ENCODE peak calls at places on chromosomes 1 and 21, in ten cellular contexts. Y is GM10248; S is BJ; E is activated naive CD4-positive, alpha-beta T cell treated with anti-CD3 and anti-CD28 coated beads, Interleukin-2, amount 10 ng/mL, durations not matched to agents 7 days and 5 days; I is activated CD4-positive, alpha-beta T cell treated with anti-CD3 and anti-CD28 coated beads, Interleukin-2, amount 50 U/mL, for 48 hours; Q is stimulated activated CD8-positive, alpha-beta memory T cell treated with anti-CD3 and anti-CD28 coated beads, Interleukin-4, amount 100 ng/mL, for 24 hours; B is nephron progenitor cell; N is C1 segment of cervical spinal cord; G is kidney glomerular epithelial cell; Z is mesothelial cell of epicardium. H is an unnamed sample.

GRCh38 chr1:188904201-188904600 is 1573.5 kb downstream of the BRINP3 start:
- DNase-seq in I (no peak), N (no peak), G (no peak), Z (no peak), B (no peak), S (no peak), E (no peak), Q (no peak), Y (no peak), H (no peak)

GRCh38 chr1:88801575-88802208 is 89.7 kb downstream of the GTF2B start:
- DNase-seq in N (no peak), Q (no peak), E (no peak), B (no peak), Y (no peak), G (no peak), S (no peak), I (no peak), Z (no peak), H (no peak)

GRCh38 chr1:26060832-26061574 is 6.4 kb downstream of the TRIM63 start:
- DNase-seq in S (no peak), I (no peak), E (no peak), B (no peak), Y (no peak), N (no peak), Q (no peak), Z (no peak), G (no peak), H (no peak)

GRCh38 chr1:153365696-153366095 is 8.0 kb downstream of the S100A9 start:
- DNase-seq in Q (no peak), G (no peak), S (no peak), Y (no peak), N (no peak), I (no peak), Z (no peak), B (no peak), E (no peak), H (no peak)

GRCh38 chr1:211783266-211783665 is 47.3 kb downstream of the LPGAT1 start:
- DNase-seq in N (no peak), Q (no peak), E (no peak), Z (no peak), Y (no peak), I (no peak), G (no peak), B (no peak), S (no peak), H (no peak)

GRCh38 chr1:77543822-77544448 is 138.5 kb downstream of the ZZZ3 start:
- DNase-seq in Q (no peak), E (no peak), G (peak), N (no peak), B (no peak), S (no peak), Z (no peak), I (no peak), Y (no peak), H (no peak)

GRCh38 chr1:176241385-176242015 is 34.4 kb upstream of the COP1 start:
- DNase-seq in Y (no peak), I (no peak), Z (no peak), Q (no peak), G (peak), N (no peak), S (peak), E (no peak), B (no peak), H (peak)

GRCh38 chr1:8902765-8903164 is 24.3 kb upstream of the ENO1 start:
- DNase-seq in I (no peak), Q (no peak), S (peak), Z (no peak), E (no peak), Y (no peak), N (no peak), B (no peak), G (no peak), H (no peak)

GRCh38 chr1:235468970-235469369 is 35.3 kb downstream of the B3GALNT2 start:
- DNase-seq in Z (no peak), Y (no peak), B (no peak), I (no peak), E (no peak), N (no peak), S (no peak), Q (no peak), G (peak), H (no peak)

GRCh38 chr1:189149547-189150375 is 1327.9 kb downstream of the BRINP3 start:
- DNase-seq in G (no peak), E (no peak), Q (no peak), I (no peak), N (no peak), S (no peak), B (no peak), Y (no peak), Z (no peak), H (no peak)

GRCh38 chr1:202135221-202135721 is 9.3 kb downstream of the ARL8A start:
- DNase-seq in E (peak), Z (peak), Y (peak), G (peak), Q (no peak), B (peak), N (peak), I (peak), S (no peak), H (peak)

GRCh38 chr1:232873931-232874330 is 68.7 kb downstream of the MAP10 start:
- DNase-seq in I (no peak), N (no peak), Y (no peak), Q (no peak), B (no peak), E (no peak), Z (peak), G (no peak), S (no peak), H (no peak)

GRCh38 chr1:43527111-43527878 is 3.4 kb upstream of the PTPRF start:
- DNase-seq in B (no peak), Q (no peak), Z (no peak), G (no peak), E (no peak), S (no peak), I (no peak), Y (no peak), N (no peak), H (no peak)

GRCh38 chr21:45110873-45111624 is 36.7 kb downstream of the ADARB1 start:
- DNase-seq in E (no peak), G (no peak), Y (no peak), N (no peak), I (no peak), Z (no peak), B (no peak), Q (no peak), S (no peak), H (no peak)

GRCh38 chr1:74591954-74592353 is 79.5 kb upstream of the LRRC53 start:
- DNase-seq in Z (no peak), Y (no peak), G (no peak), E (no peak), Q (no peak), I (no peak), B (no peak), N (no peak), S (no peak), H (no peak)

GRCh38 chr21:24825348-24825747 is 781.9 kb downstream of the MRPL39 start:
- DNase-seq in Q (no peak), E (no peak), Y (no peak), S (no peak), B (no peak), I (no peak), Z (no peak), G (no peak), N (no peak), H (no peak)

GRCh38 chr1:234260578-234260977 is 112.7 kb upstream of the COA6 start:
- DNase-seq in E (peak), Y (no peak), N (no peak), S (no peak), I (no peak), B (no peak), G (no peak), Q (no peak), Z (no peak), H (no peak)

GRCh38 chr1:94591791-94592565 is 50.4 kb upstream of the F3 start:
- DNase-seq in E (no peak), Z (no peak), Y (no peak), Q (no peak), G (no peak), B (no peak), I (no peak), N (peak), S (no peak), H (no peak)

GRCh38 chr1:211813590-211813989 is 17.0 kb downstream of the LPGAT1 start:
- DNase-seq in G (no peak), N (no peak), S (no peak), Y (no peak), B (no peak), Q (no peak), I (no peak), Z (no peak), E (no peak), H (no peak)

GRCh38 chr1:88180449-88181108 is 503.5 kb upstream of the PKN2 start:
- DNase-seq in S (no peak), Y (peak), N (peak), G (peak), Z (peak), Q (peak), E (peak), B (peak), I (peak), H (peak)

GRCh38 chr1:197948926-197949899 is 32.0 kb downstream of the LHX9 start:
- DNase-seq in Q (peak), I (peak), Z (no peak), Y (no peak), N (no peak), E (no peak), S (no peak), G (no peak), B (no peak), H (peak)

GRCh38 chr1:230375795-230376194 is 50.3 kb downstream of the PGBD5 start:
- DNase-seq in Y (no peak), I (no peak), Q (no peak), N (no peak), G (no peak), Z (no peak), S (no peak), E (no peak), B (no peak), H (no peak)

GRCh38 chr1:159906960-159907359 is 7.0 kb upstream of the CFAP45 start:
- DNase-seq in Y (no peak), N (no peak), Q (no peak), S (no peak), I (no peak), E (no peak), Z (no peak), G (no peak), B (no peak), H (no peak)

GRCh38 chr1:3117879-3118278 is 48.9 kb downstream of the PRDM16 start:
- DNase-seq in B (no peak), E (no peak), Z (no peak), Q (no peak), I (no peak), Y (no peak), N (no peak), S (no peak), G (no peak), H (no peak)

GRCh38 chr1:187203257-187203656 is 374.5 kb downstream of the PLA2G4A start:
- DNase-seq in G (peak), Z (no peak), N (no peak), I (no peak), B (no peak), E (no peak), S (no peak), Y (no peak), Q (no peak), H (no peak)

GRCh38 chr21:42864286-42864685 is 15.1 kb downstream of the WDR4 start:
- DNase-seq in B (no peak), E (no peak), I (no peak), G (no peak), S (no peak), Z (no peak), N (no peak), Y (no peak), Q (no peak), H (no peak)

GRCh38 chr1:229169399-229169798 is 101.5 kb upstream of the RAB4A start:
- DNase-seq in N (no peak), B (no peak), Z (no peak), Y (no peak), S (no peak), G (no peak), I (no peak), E (no peak), Q (no peak), H (no peak)

GRCh38 chr1:89070509-89070908 is 5.5 kb upstream of the GBP1 start:
- DNase-seq in E (no peak), S (no peak), Q (no peak), Y (no peak), I (no peak), N (no peak), B (no peak), Z (no peak), G (no peak), H (no peak)

GRCh38 chr1:147822292-147822691 is 61.9 kb upstream of the GJA5 start:
- DNase-seq in B (no peak), S (no peak), N (no peak), G (no peak), E (no peak), Q (no peak), Z (no peak), I (no peak), Y (no peak), H (no peak)